ENCODE peak calls at places on chromosome 1, in nine cellular contexts. T is activated CD8-positive, alpha-beta memory T cell treated with anti-CD3 and anti-CD28 coated beads, Interleukin-2, amount 10 ng/mL, durations not matched to agents 7 days and 5 days; X is stimulated activated CD4-positive, alpha-beta T cell treated with anti-CD3 and anti-CD28 coated beads, Interleukin-4, amount 100 ng/mL, for 4 hours; O is A172; S is stomach; V is memory B cell; L is endothelial cell; N is right cardiac atrium; C is NCI-H748 treated with DMSO at 0.1 percent for 48 hours. J is an unnamed sample.

GRCh38 chr1:205961970-205962820 is 18.9 kb upstream of the SLC26A9 start:
- DNase-seq in N (no peak), V (no peak), S (no peak), T (no peak), O (peak), X (no peak), L (no peak), C (no peak), J (no peak)

GRCh38 chr1:94069649-94070285 is 51.2 kb downstream of the ABCA4 start:
- DNase-seq in T (no peak), O (peak), C (peak), N (no peak), L (no peak), X (no peak), S (no peak), V (no peak), J (no peak)

GRCh38 chr1:63984257-63984626 is 210.4 kb downstream of the ROR1 start:
- DNase-seq in T (no peak), L (no peak), C (no peak), O (peak), V (no peak), X (no peak), S (no peak), N (no peak), J (no peak)

GRCh38 chr1:224235819-224236493 is 52.9 kb downstream of the DEGS1 start:
- DNase-seq in O (no peak), C (no peak), X (no peak), T (no peak), S (no peak), N (no peak), V (no peak), L (no peak), J (no peak)

GRCh38 chr1:214493126-214493796 is 58.1 kb downstream of the PTPN14 start:
- DNase-seq in O (no peak), N (no peak), T (no peak), V (no peak), X (no peak), L (no peak), C (no peak), S (no peak), J (no peak)

GRCh38 chr1:210416681-210417080 is 88.0 kb downstream of the HHAT start:
- DNase-seq in X (no peak), S (no peak), N (no peak), C (no peak), T (no peak), L (no peak), O (no peak), V (no peak), J (no peak)

GRCh38 chr1:214588963-214589597 is 13.9 kb upstream of the CENPF start:
- DNase-seq in L (no peak), T (no peak), X (no peak), O (peak), N (no peak), C (no peak), S (no peak), V (no peak), J (no peak)

GRCh38 chr1:206856674-206857464 is 8.6 kb upstream of the IL20 start:
- DNase-seq in O (no peak), V (peak), C (no peak), T (no peak), S (no peak), N (peak), L (no peak), X (no peak), J (no peak)

GRCh38 chr1:31645274-31645568 is 545 bp upstream of the PEF1 start:
- DNase-seq in L (peak), T (no peak), S (no peak), N (no peak), X (no peak), C (no peak), O (no peak), V (no peak), J (no peak)

GRCh38 chr1:46523556-46524443 is 27.6 kb downstream of the KNCN start:
- DNase-seq in S (no peak), C (no peak), L (no peak), O (no peak), T (no peak), X (no peak), N (no peak), V (no peak), J (no peak)

GRCh38 chr1:91596474-91596873 is 95.8 kb downstream of the CDC7 start:
- DNase-seq in X (no peak), V (no peak), O (no peak), C (no peak), S (no peak), L (no peak), T (no peak), N (no peak), J (no peak)

GRCh38 chr1:205041998-205042910 is 758 bp upstream of the CNTN2 start:
- DNase-seq in C (no peak), V (no peak), L (no peak), T (no peak), X (no peak), S (no peak), N (no peak), O (no peak), J (no peak)

GRCh38 chr1:203996126-203996525 is 76.8 kb upstream of the SOX13 start:
- DNase-seq in L (no peak), N (no peak), T (no peak), V (no peak), S (no peak), O (no peak), C (peak), X (no peak), J (no peak)

GRCh38 chr1:17874231-17874630 is 119.1 kb downstream of the ACTL8 start:
- DNase-seq in C (no peak), T (no peak), V (no peak), S (no peak), L (no peak), N (no peak), X (no peak), O (peak), J (no peak)

GRCh38 chr1:46719689-46720088 is 775 bp upstream of the EFCAB14 start:
- DNase-seq in S (peak), C (peak), O (peak), L (no peak), X (no peak), N (no peak), T (no peak), V (no peak), J (no peak)